ENCODE peak calls at places on chromosomes 3 and 15, in six cellular contexts. Z is right cardiac atrium, U is hypothalamus, P is mucosa of gallbladder, Q is NCI-H1092, R is AG04449. J is an unnamed sample.

GRCh38 chr15:76366714-76367113 is 30.1 kb downstream of the ISL2 start:
- DNase-seq in Q (no peak), R (no peak), P (peak), U (no peak), Z (no peak), J (no peak)

GRCh38 chr15:89947338-89947829 is 34.6 kb upstream of the ARPIN start:
- DNase-seq in R (no peak), Z (no peak), P (no peak), Q (no peak), U (no peak), J (no peak)

GRCh38 chr3:182244222-182244971 is 532.7 kb downstream of the SOX2 start:
- DNase-seq in U (peak), Q (no peak), P (peak), R (no peak), Z (no peak), J (peak)

GRCh38 chr3:45362768-45363167 is 25.6 kb upstream of the LARS2 start:
- DNase-seq in Z (no peak), R (no peak), U (no peak), P (no peak), Q (no peak), J (no peak)

GRCh38 chr3:37969601-37970100 is 20.9 kb upstream of the VILL start:
- DNase-seq in Q (no peak), R (no peak), U (no peak), Z (no peak), P (no peak), J (no peak)

GRCh38 chr3:63508775-63509174 is 143.7 kb upstream of the SNTN start:
- DNase-seq in U (no peak), R (no peak), P (no peak), Z (no peak), Q (no peak), J (no peak)

GRCh38 chr3:107561980-107562379 is 39.2 kb downstream of the BBX start:
- DNase-seq in P (no peak), U (no peak), Z (no peak), Q (no peak), R (no peak), J (no peak)

GRCh38 chr3:99240700-99241099 is 339.2 kb upstream of the DCBLD2 start:
- DNase-seq in Q (no peak), Z (no peak), R (no peak), U (no peak), P (no peak), J (no peak)

GRCh38 chr3:23800731-23801130 is 5.0 kb upstream of the UBE2E1 start:
- DNase-seq in Q (no peak), U (no peak), Z (no peak), P (no peak), R (no peak), J (peak)

GRCh38 chr3:126349071-126349470 is 8.1 kb downstream of the KLF15 start:
- DNase-seq in R (no peak), P (no peak), Q (no peak), U (no peak), Z (no peak), J (no peak)

GRCh38 chr3:64932666-64933342 is 245.0 kb upstream of the ADAMTS9 start:
- DNase-seq in U (no peak), P (peak), Q (no peak), R (no peak), Z (no peak), J (no peak)

GRCh38 chr15:28105224-28105791 is 6.2 kb upstream of the OCA2 start:
- DNase-seq in Q (no peak), Z (no peak), P (no peak), R (no peak), U (no peak), J (no peak)

GRCh38 chr3:113697192-113698090 is 999 bp upstream of the USF3 start:
- DNase-seq in P (peak), Z (peak), U (no peak), R (no peak), Q (peak), J (peak)

GRCh38 chr15:101489236-101489632 is 273 bp downstream of the PCSK6 start:
- DNase-seq in Z (peak), R (no peak), U (no peak), Q (no peak), P (no peak), J (no peak)

J was measured in midbrain.